ENCODE peak calls at places on chromosomes 11 and 22, in four cellular contexts. G, U, S and P are unnamed samples.

GRCh38 chr22:46605117-46605516 is 15.1 kb upstream of the GRAMD4 start:
- DNase-seq in G (no peak), U (no peak), S (no peak), P (no peak)

GRCh38 chr11:125228425-125228824 is 63.9 kb downstream of the PKNOX2 start:
- DNase-seq in G (no peak), U (no peak), S (no peak), P (no peak)

GRCh38 chr22:20084547-20085413 is 4.7 kb downstream of the DGCR8 start:
- DNase-seq in G (peak; percentile 96), U (peak; percentile 88), S (peak; percentile 50), P (no peak)

GRCh38 chr11:17591293-17591692 is 44.2 kb downstream of the OTOG start:
- DNase-seq in G (no peak), U (no peak), S (no peak), P (no peak)

GRCh38 chr22:45096256-45096907 is 67.3 kb upstream of the NUP50 start:
- DNase-seq in G (peak; percentile 56), U (peak; percentile 87), S (peak; percentile 37), P (peak; percentile 47)

GRCh38 chr11:130055637-130056036 is 14.1 kb upstream of the APLP2 start:
- DNase-seq in G (no peak), U (no peak), S (no peak), P (no peak)

GRCh38 chr22:29768052-29768680 is 997 bp downstream of the UQCR10 start:
- DNase-seq in G (no peak), U (no peak), S (no peak), P (no peak)

GRCh38 chr11:84260862-84261261 is 974.7 kb upstream of the CCDC90B start:
- DNase-seq in G (no peak), U (no peak), S (no peak), P (no peak)

GRCh38 chr11:69035150-69035958 is 13.4 kb upstream of the TPCN2 start:
- DNase-seq in G (no peak), U (no peak), S (no peak), P (no peak)

GRCh38 chr11:117819096-117820040 is 5.2 kb downstream of the FXYD2 start:
- DNase-seq in G (peak; percentile 59), U (peak; percentile 74), S (peak; percentile 61), P (peak; percentile 70)

GRCh38 chr11:71447791-71448256 is 369 bp downstream of the DHCR7 start:
- DNase-seq in G (peak; percentile 85), U (peak; percentile 79), S (no peak), P (no peak)

GRCh38 chr22:47111626-47112373 is 349.4 kb downstream of the TBC1D22A start:
- DNase-seq in G (no peak), U (no peak), S (no peak), P (no peak)

GRCh38 chr11:95451682-95452081 is 220.7 kb upstream of the SESN3 start:
- DNase-seq in G (no peak), U (no peak), S (no peak), P (no peak)

GRCh38 chr22:46738961-46739870 is 1.2 kb upstream of the CERK start:
- DNase-seq in G (no peak), U (no peak), S (peak; percentile 75), P (peak; percentile 81)

GRCh38 chr11:113578715-113579250 is 103.6 kb upstream of the DRD2 start:
- DNase-seq in G (no peak), U (no peak), S (no peak), P (no peak)

GRCh38 chr11:65615950-65616574 is 486 bp downstream of the PCNX3 start:
- DNase-seq in G (peak; percentile 97), U (peak; percentile 89), S (peak; percentile 47), P (no peak)

GRCh38 chr11:117807482-117808272 is 10.7 kb upstream of the DSCAML1 start:
- DNase-seq in G (peak; percentile 82), U (peak; percentile 79), S (no peak), P (peak; percentile 38)

GRCh38 chr22:17785185-17786184 is 11.2 kb upstream of the BID start:
- DNase-seq in G (peak; percentile 85), U (no peak), S (peak; percentile 72), P (peak; percentile 41)

GRCh38 chr11:35962373-35963138 is 18.7 kb downstream of the LDLRAD3 start:
- DNase-seq in G (no peak), U (no peak), S (no peak), P (no peak)

GRCh38 chr11:27158763-27159679 is 118.4 kb downstream of the BBOX1 start:
- DNase-seq in G (peak; percentile 44), U (peak; percentile 62), S (peak; percentile 69), P (peak; percentile 58)

GRCh38 chr11:13578514-13579140 is 82.8 kb upstream of the PTH start:
- DNase-seq in G (no peak), U (no peak), S (no peak), P (no peak)

GRCh38 chr11:111631666-111632039 is 29.4 kb downstream of the SIK2 start:
- DNase-seq in G (no peak), U (no peak), S (peak; percentile 21), P (no peak)
- TF ChIP-seq ELF1 in G (no peak), U (peak; percentile 30), S (no peak), P (no peak)

GRCh38 chr11:127334466-127334865 is 333.9 kb upstream of the KIRREL3 start:
- DNase-seq in G (no peak), U (no peak), S (no peak), P (no peak)
- TF ChIP-seq POLR2AphosphoS5 in G (no peak), U (no peak), S (no peak), P (no peak)

GRCh38 chr22:28478564-28478963 is 201.1 kb downstream of the TTC28 start:
- DNase-seq in G (no peak), U (no peak), S (no peak), P (no peak)

GRCh38 chr22:28481725-28482124 is 197.9 kb downstream of the TTC28 start:
- DNase-seq in G (no peak), U (no peak), S (no peak), P (no peak)

GRCh38 chr22:28484662-28485061 is 195.0 kb downstream of the TTC28 start:
- DNase-seq in G (no peak), U (no peak), S (no peak), P (no peak)

GRCh38 chr22:28477556-28477955 is 202.1 kb downstream of the TTC28 start:
- DNase-seq in G (no peak), U (no peak), S (no peak), P (no peak)

GRCh38 chr22:28479912-28480311 is 199.7 kb downstream of the TTC28 start:
- DNase-seq in G (no peak), U (peak; percentile 6), S (no peak), P (no peak)
- TF ChIP-seq REST in G (no peak), U (no peak), S (no peak), P (no peak)

DNA sequence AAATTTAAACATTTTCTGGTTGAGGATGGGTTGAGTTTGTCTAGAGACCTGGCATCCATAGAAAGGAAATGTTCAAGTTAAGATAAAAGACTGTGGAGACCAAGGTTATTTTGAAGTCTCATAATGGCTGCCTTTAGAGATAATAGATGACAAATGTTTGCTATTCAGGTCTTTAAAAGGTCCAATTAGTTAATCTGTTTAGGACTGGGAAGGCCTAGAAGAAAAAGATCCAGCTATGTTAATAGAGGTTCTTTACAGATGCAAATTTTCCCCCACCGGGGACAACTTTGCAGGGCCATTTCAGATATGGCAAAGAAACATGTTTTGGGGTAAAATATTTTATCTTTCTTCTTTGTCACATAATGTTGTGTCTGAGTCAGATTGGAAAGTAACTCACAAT is 3.1 kb upstream of the APOBEC3G start:
- DNase-seq in G (no peak), U (no peak), S (no peak), P (no peak)
- TF ChIP-seq ELF1 in G (no peak), U (no peak), S (no peak), P (no peak)

GRCh38 chr22:31287818-31288495 is 4.3 kb downstream of the PIK3IP1 start:
- DNase-seq in G (no peak), U (no peak), S (no peak), P (no peak)
- TF ChIP-seq POLR2AphosphoS5 in G (no peak), U (no peak), S (no peak), P (no peak)

DNA sequence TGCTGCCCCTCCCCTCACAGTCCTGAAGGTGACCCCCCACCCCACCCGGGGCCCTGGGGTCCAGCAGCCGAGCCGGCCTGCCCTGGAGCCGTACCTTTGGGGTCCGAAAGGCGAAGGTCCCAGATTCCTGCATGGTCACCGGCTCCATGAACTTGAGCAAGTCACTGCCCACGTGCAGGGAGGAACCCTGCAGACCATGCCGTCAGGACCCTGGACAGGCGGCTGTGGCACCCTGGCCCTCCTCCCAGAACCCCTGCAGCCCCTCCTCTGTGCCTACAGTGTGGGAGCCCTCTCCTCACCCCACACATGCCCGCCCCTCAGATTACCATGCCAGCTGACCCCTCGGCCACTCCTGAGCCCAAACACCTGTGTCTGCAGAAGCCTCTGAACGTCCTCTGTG is 14.3 kb upstream of the MAPK11 start:
- DNase-seq in G (no peak), U (no peak), S (no peak), P (no peak)
- TF ChIP-seq REST in G (no peak), U (peak; percentile 56), S (no peak), P (no peak)

GRCh38 chr22:49317369-49317768 is 510.3 kb downstream of the BRD1 start:
- DNase-seq in G (no peak), U (no peak), S (no peak), P (no peak)
- TF ChIP-seq ELF1 in G (no peak), U (no peak), S (no peak), P (no peak)

DNA sequence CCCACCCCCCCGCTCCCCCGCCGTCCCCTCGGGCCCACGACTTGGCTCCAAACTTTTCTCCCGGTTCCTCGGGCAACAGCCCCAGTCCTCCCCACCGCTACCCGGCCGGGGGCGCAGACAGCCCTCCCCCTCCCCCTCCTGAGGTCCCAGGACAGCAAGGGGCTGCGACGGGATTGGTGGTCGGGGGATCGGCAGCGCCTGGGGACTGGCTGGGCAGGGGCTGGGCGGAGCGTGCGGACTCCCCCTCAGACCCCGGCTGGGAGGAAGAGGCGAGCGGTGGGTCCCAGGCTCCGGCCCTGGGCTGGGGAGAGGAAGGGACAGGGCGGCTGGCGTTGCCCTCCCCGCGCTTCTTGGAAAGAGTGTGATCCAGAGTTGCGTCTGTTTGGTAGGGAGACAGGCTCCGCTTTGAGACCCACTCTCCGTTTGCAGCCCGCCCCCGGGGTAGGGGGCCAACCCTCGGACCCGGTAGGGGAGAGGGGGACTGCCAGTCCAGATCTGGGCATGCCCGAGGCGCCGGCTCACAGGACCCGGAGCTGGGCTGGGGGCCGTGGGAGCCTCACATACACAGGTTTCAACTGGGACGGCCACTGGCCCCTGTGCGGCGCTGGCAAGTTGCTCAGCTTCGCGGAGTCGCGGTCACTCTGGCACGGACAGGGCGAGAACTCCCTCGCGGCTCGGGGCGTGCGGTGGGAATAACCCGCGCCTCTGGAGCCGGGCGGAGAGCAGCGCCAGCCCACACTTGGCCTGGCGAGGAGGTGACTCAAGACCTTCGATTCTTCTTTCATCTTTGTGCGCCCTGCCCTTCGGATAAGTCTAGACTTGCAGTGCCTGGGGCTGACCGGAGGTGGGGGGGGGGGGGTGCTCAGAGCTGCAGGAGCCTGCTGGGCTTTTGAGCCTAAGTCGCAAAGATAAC is 1.0 kb downstream of the TSKU start:
- DNase-seq in G (peak; percentile 81), U (peak; percentile 97), S (peak; percentile 79), P (peak; percentile 55)
- TF ChIP-seq POLR2AphosphoS5 in G (no peak), U (peak; percentile 26), S (peak; percentile 62), P (peak; percentile 39)

DNA sequence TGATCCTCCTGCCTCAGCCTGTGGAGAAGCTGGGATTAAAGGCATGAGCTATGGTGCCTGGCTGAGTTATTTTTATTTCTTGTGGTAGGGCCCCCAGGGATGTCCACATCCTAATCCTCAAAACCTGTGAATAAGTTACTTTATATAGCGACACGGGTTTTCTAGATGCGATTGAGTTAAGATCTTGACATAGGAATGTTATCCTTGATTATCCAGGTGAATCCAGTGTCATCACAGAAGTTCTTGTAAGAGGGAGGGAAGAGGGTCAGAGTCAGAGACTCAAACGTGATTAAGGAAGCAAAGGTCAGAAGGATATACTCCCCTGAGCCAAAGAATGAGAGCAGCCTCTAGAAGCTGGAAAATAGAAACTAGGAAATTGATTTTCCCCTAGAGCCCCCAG is 117.8 kb downstream of the INSC start:
- DNase-seq in G (no peak), U (no peak), S (no peak), P (no peak)
- TF ChIP-seq REST in G (no peak), U (no peak), S (no peak), P (no peak)